ENCODE peak calls at places on chromosomes 6 and 20, in four cellular contexts. One of them, this sample, is unnamed.
A peak's percentile ranks its signal among the peaks of the same experiment; 100 is the strongest.

GRCh38 chr6:8552023-8552422 is 116.7 kb upstream of the SLC35B3 start:
- DNase-seq in HEK293T: no peak
- DNase-seq in K562: no peak
- DNase-seq in HepG2: no peak
- DNase-seq in this sample: no peak

GRCh38 chr20:24984963-24985640 is 7.4 kb downstream of the APMAP start:
- DNase-seq in HEK293T: no peak
- DNase-seq in K562: no peak
- DNase-seq in HepG2: no peak
- DNase-seq in this sample: no peak

GRCh38 chr20:32970115-32970972 is 33.9 kb downstream of the SUN5 start:
- DNase-seq in HEK293T: no peak
- DNase-seq in K562: no peak
- DNase-seq in HepG2: no peak
- DNase-seq in this sample: no peak

GRCh38 chr20:49669601-49670189 is 44.0 kb downstream of the B4GALT5 start:
- DNase-seq in HEK293T: no peak
- DNase-seq in K562: no peak
- DNase-seq in HepG2: no peak
- DNase-seq in this sample: peak; percentile 85

GRCh38 chr20:33474097-33474846 is 15.6 kb upstream of the CBFA2T2 start:
- DNase-seq in HEK293T: no peak
- DNase-seq in K562: no peak
- DNase-seq in HepG2: peak; percentile 71
- DNase-seq in this sample: no peak

GRCh38 chr20:16554766-16555543 is 18.3 kb downstream of the KIF16B start:
- DNase-seq in HEK293T: no peak
- DNase-seq in K562: no peak
- DNase-seq in HepG2: no peak
- DNase-seq in this sample: no peak

GRCh38 chr6:15893556-15894253 is 230.9 kb upstream of the DTNBP1 start:
- DNase-seq in HEK293T: peak; percentile 19
- DNase-seq in K562: peak; percentile 81
- DNase-seq in HepG2: peak; percentile 16
- DNase-seq in this sample: no peak

GRCh38 chr6:170122676-170123075 is 168.2 kb downstream of the DLL1 start:
- DNase-seq in HEK293T: no peak
- DNase-seq in K562: no peak
- DNase-seq in HepG2: no peak
- DNase-seq in this sample: no peak

GRCh38 chr6:138815797-138816528 is 20.1 kb downstream of the ECT2L start:
- DNase-seq in HEK293T: peak; percentile 64
- DNase-seq in K562: peak; percentile 62
- DNase-seq in HepG2: peak; percentile 70
- DNase-seq in this sample: no peak

GRCh38 chr6:108260126-108260808 is 573 bp downstream of the SNX3 start:
- DNase-seq in HEK293T: peak; percentile 27
- DNase-seq in K562: peak; percentile 80
- DNase-seq in HepG2: no peak
- DNase-seq in this sample: peak; percentile 25

GRCh38 chr6:127247114-127248096 is 19.3 kb upstream of the RNF146 start:
- DNase-seq in HEK293T: no peak
- DNase-seq in K562: no peak
- DNase-seq in HepG2: no peak
- DNase-seq in this sample: no peak

GRCh38 chr6:116476021-116476678 is 15.0 kb downstream of the CALHM6 start:
- DNase-seq in HEK293T: no peak
- DNase-seq in K562: no peak
- DNase-seq in HepG2: peak; percentile 27
- DNase-seq in this sample: peak; percentile 62

DNA sequence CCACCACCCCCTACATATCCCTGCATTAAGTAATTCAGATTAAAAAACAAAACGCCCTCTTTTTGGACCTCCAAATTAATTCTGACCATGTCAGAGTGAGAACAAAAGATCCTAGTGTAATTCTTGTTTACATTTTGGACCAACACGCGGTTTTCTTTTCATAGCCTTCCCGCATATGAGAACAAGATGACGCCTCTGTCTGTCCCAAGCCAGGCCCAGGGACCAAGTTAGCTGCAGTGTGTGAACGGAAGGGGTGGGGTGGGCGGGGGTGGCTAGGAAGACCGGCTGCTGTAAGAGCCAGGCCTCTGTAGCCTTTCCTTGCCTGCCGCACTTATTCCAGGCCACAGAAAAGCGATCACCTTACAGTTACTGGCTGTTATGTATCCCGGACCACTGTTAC is 68.0 kb downstream of the PLCG1 start:
- DNase-seq in HEK293T: no peak
- DNase-seq in K562: no peak
- DNase-seq in HepG2: no peak
- DNase-seq in this sample: no peak
- TF ChIP-seq TARDBP in HEK293T: no peak
- TF ChIP-seq TARDBP in K562: no peak
- TF ChIP-seq TARDBP in HepG2: no peak
- TF ChIP-seq TARDBP in this sample: no peak

DNA sequence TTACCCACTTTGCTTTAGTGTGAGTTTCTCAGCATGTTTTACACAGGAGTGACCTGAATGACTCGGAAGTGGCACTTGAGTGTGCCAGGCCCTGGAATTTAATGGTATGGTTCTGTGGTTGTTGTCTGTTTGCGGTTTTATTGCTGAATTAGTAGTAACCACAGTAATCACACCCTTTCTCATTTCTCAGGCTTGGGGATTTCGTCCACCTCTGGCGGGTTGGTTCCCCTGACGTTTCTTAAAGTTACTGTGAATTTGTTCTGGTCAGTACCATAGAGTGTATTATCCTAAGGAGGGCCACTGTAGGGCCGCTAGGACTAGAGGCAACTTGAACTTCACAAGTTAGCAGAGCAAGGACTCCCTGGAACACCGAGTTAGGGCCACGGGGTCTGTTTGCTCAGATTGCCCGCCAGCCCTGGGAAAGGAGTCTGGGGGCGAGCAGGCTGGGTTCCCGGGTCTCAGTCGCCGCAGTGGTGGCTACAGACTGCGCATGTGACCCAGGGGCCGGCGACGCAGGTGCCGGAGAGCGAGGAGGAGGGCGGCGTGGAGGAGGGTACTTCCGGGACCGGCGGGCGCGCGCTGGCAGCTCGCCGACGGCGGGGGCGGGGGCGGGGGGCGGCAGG is 546 bp upstream of the KLHL32 start:
- DNase-seq in HEK293T: no peak
- DNase-seq in K562: no peak
- DNase-seq in HepG2: peak; percentile 46
- DNase-seq in this sample: no peak
- TF ChIP-seq TARDBP in HEK293T: no peak
- TF ChIP-seq TARDBP in K562: no peak
- TF ChIP-seq TARDBP in HepG2: no peak
- TF ChIP-seq TARDBP in this sample: no peak

GRCh38 chr20:60055740-60056139 is 97.5 kb downstream of the CDH26 start:
- DNase-seq in HEK293T: no peak
- DNase-seq in K562: no peak
- DNase-seq in HepG2: no peak
- DNase-seq in this sample: peak; percentile 4
- TF ChIP-seq TARDBP in HEK293T: no peak
- TF ChIP-seq TARDBP in K562: no peak
- TF ChIP-seq TARDBP in HepG2: no peak
- TF ChIP-seq TARDBP in this sample: no peak

GRCh38 chr6:13075491-13075845 is 252.9 kb downstream of the TBC1D7 start:
- DNase-seq in HEK293T: no peak
- DNase-seq in K562: no peak
- DNase-seq in HepG2: no peak
- DNase-seq in this sample: no peak

GRCh38 chr6:13074746-13075490 is 253.4 kb downstream of the TBC1D7 start:
- DNase-seq in HEK293T: no peak
- DNase-seq in K562: no peak
- DNase-seq in HepG2: no peak
- DNase-seq in this sample: no peak

GRCh38 chr6:13079096-13079758 is 249.1 kb downstream of the TBC1D7 start:
- DNase-seq in HEK293T: no peak
- DNase-seq in K562: no peak
- DNase-seq in HepG2: no peak
- DNase-seq in this sample: no peak

GRCh38 chr6:13077117-13077516 is 251.2 kb downstream of the TBC1D7 start:
- DNase-seq in HEK293T: no peak
- DNase-seq in K562: no peak
- DNase-seq in HepG2: no peak
- DNase-seq in this sample: no peak

DNA sequence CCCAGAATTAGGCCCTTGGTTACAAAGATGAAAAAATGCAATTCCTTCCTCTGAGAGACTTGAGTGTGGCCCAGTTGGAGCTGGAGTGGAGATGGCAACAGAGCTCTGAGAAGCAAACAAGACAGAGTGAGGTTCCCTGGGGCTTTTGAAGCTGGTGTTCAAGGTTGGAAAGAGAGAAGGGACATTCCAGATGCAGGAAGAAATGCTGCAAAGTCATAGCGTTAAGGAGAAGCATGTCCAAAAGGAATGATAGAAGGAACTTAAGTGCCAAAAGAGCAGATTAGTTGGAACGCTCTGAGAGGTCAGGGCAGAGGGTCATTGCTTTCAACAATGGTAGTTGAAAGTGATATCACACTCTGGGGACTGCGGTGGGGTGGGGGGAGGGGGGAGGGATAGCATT is 251.8 kb downstream of the TBC1D7 start:
- DNase-seq in HEK293T: no peak
- DNase-seq in K562: no peak
- DNase-seq in HepG2: no peak
- DNase-seq in this sample: no peak
- TF ChIP-seq TARDBP in HEK293T: no peak
- TF ChIP-seq TARDBP in K562: no peak
- TF ChIP-seq TARDBP in HepG2: no peak
- TF ChIP-seq TARDBP in this sample: no peak

GRCh38 chr20:46852313-46852712 is 42.3 kb upstream of the EYA2 start:
- DNase-seq in HEK293T: no peak
- DNase-seq in K562: no peak
- DNase-seq in HepG2: no peak
- DNase-seq in this sample: no peak

GRCh38 chr20:46851746-46852145 is 42.9 kb upstream of the EYA2 start:
- DNase-seq in HEK293T: no peak
- DNase-seq in K562: no peak
- DNase-seq in HepG2: no peak
- DNase-seq in this sample: no peak

GRCh38 chr20:46853926-46854325 is 40.7 kb upstream of the EYA2 start:
- DNase-seq in HEK293T: no peak
- DNase-seq in K562: no peak
- DNase-seq in HepG2: no peak
- DNase-seq in this sample: no peak

GRCh38 chr20:46857061-46857831 is 37.4 kb upstream of the EYA2 start:
- DNase-seq in HEK293T: no peak
- DNase-seq in K562: no peak
- DNase-seq in HepG2: no peak
- DNase-seq in this sample: no peak
- TF ChIP-seq TARDBP in HEK293T: no peak
- TF ChIP-seq TARDBP in K562: no peak
- TF ChIP-seq TARDBP in HepG2: no peak
- TF ChIP-seq TARDBP in this sample: no peak

DNA sequence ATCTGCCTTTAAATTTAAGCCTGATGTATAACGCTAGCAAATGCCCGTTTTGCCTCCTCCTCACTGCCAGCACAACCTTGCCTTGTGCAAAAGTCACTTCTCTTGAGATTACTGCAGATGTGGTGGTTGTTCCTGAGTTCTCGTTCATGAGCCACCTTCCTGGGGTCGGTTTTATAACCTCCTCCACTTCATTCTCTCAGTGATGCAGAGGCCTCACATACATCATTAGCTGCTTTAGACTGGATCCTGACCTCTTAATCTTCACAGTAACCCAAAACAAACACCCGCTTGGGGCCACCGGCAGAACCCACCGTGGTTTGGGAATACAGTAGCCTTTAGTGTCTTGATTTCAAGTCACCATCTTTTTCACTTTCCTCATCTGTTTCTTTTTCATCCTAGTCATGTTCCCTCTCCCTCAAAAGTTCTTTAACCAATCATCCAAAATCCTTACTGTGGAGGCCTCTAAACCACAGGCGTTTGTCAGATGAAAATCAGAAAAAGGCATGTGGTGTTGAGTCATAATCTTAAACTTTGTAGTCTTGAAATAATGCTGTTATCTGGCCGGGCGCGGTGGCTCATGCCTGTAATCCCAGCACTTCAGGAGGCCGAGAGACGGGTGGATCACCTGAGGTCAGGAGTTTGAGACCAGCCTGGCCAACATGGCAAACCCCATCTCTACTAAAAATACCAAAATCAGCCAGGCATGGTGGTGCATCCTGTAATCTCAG is 430.3 kb upstream of the SOX4 start:
- DNase-seq in HEK293T: no peak
- DNase-seq in K562: peak; percentile 48
- DNase-seq in HepG2: no peak
- DNase-seq in this sample: no peak
- TF ChIP-seq TARDBP in HEK293T: no peak
- TF ChIP-seq TARDBP in K562: peak; percentile 46
- TF ChIP-seq TARDBP in HepG2: no peak
- TF ChIP-seq TARDBP in this sample: no peak

GRCh38 chr6:123417411-123417810 is 219.3 kb downstream of the TRDN start:
- DNase-seq in HEK293T: no peak
- DNase-seq in K562: no peak
- DNase-seq in HepG2: no peak
- DNase-seq in this sample: no peak
- TF ChIP-seq TARDBP in HEK293T: no peak
- TF ChIP-seq TARDBP in K562: no peak
- TF ChIP-seq TARDBP in HepG2: no peak
- TF ChIP-seq TARDBP in this sample: no peak

DNA sequence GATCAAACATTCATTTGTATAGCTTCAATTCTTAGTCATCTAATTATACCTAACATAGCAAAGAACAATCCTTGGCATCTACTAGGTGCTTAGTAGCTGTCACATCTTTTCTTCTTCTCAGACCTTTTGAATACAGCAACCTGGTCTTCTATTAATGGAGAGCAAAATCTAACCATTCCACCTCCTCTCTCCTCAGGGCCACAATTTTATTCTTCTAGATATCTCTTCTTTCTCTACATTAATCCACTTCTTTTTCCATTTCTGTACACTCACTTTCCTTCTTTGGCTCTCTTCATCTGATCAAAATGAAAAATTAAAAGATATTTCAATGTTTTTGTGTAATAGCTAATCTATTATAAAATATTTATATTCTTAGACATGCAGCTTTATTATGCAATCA is 9.0 kb upstream of the HLA-DOA start:
- DNase-seq in HEK293T: no peak
- DNase-seq in K562: no peak
- DNase-seq in HepG2: no peak
- DNase-seq in this sample: no peak
- TF ChIP-seq TARDBP in HEK293T: no peak
- TF ChIP-seq TARDBP in K562: no peak
- TF ChIP-seq TARDBP in HepG2: no peak
- TF ChIP-seq TARDBP in this sample: no peak

This sample was measured in GM12878.